ENCODE peak calls at places on chromosomes 1 and 21, in seven cellular contexts. One of them, this sample, is unnamed.

GRCh38 chr1:153509729-153510354 is 25.9 kb downstream of the S100A6 start:
- ATAC-seq in lower lobe of right lung: peak
- ATAC-seq in gastroesophageal sphincter: no peak
- ATAC-seq in activated naive CD8-positive, alpha-beta T cell treated with anti-CD3 and anti-CD28 coated beads, Interleukin-2, amount 10 ng/mL, durations not matched to agents 7 days and 5 days: peak
- ATAC-seq in right lobe of liver: peak
- ATAC-seq in activated CD8-positive, alpha-beta T cell treated with anti-CD3 and anti-CD28 coated beads, Interleukin-2, amount 10 ng/mL, durations not matched to agents 7 days and 5 days: peak
- ATAC-seq in A549: peak
- ATAC-seq in this sample: peak

GRCh38 chr21:32182449-32182848 is 96.4 kb downstream of the MIS18A start:
- ATAC-seq in A549: no peak
- ATAC-seq in gastroesophageal sphincter: no peak
- ATAC-seq in activated CD8-positive, alpha-beta T cell treated with anti-CD3 and anti-CD28 coated beads, Interleukin-2, amount 10 ng/mL, durations not matched to agents 7 days and 5 days: no peak
- ATAC-seq in activated naive CD8-positive, alpha-beta T cell treated with anti-CD3 and anti-CD28 coated beads, Interleukin-2, amount 10 ng/mL, durations not matched to agents 7 days and 5 days: no peak
- ATAC-seq in lower lobe of right lung: no peak
- ATAC-seq in right lobe of liver: no peak
- ATAC-seq in this sample: no peak

GRCh38 chr1:182205378-182206022 is 144.0 kb upstream of the ZNF648 start:
- ATAC-seq in right lobe of liver: peak
- ATAC-seq in activated CD8-positive, alpha-beta T cell treated with anti-CD3 and anti-CD28 coated beads, Interleukin-2, amount 10 ng/mL, durations not matched to agents 7 days and 5 days: no peak
- ATAC-seq in activated naive CD8-positive, alpha-beta T cell treated with anti-CD3 and anti-CD28 coated beads, Interleukin-2, amount 10 ng/mL, durations not matched to agents 7 days and 5 days: no peak
- ATAC-seq in lower lobe of right lung: no peak
- ATAC-seq in gastroesophageal sphincter: peak
- ATAC-seq in A549: no peak
- ATAC-seq in this sample: no peak

GRCh38 chr1:60942291-60942690 is 140.1 kb upstream of the NFIA start:
- ATAC-seq in gastroesophageal sphincter: no peak
- ATAC-seq in lower lobe of right lung: no peak
- ATAC-seq in right lobe of liver: no peak
- ATAC-seq in activated naive CD8-positive, alpha-beta T cell treated with anti-CD3 and anti-CD28 coated beads, Interleukin-2, amount 10 ng/mL, durations not matched to agents 7 days and 5 days: no peak
- ATAC-seq in A549: no peak
- ATAC-seq in activated CD8-positive, alpha-beta T cell treated with anti-CD3 and anti-CD28 coated beads, Interleukin-2, amount 10 ng/mL, durations not matched to agents 7 days and 5 days: no peak
- ATAC-seq in this sample: peak

GRCh38 chr1:40258445-40258769 is 371 bp downstream of the ZMPSTE24 start:
- ATAC-seq in A549: peak
- ATAC-seq in gastroesophageal sphincter: no peak
- ATAC-seq in activated naive CD8-positive, alpha-beta T cell treated with anti-CD3 and anti-CD28 coated beads, Interleukin-2, amount 10 ng/mL, durations not matched to agents 7 days and 5 days: no peak
- ATAC-seq in lower lobe of right lung: peak
- ATAC-seq in right lobe of liver: no peak
- ATAC-seq in activated CD8-positive, alpha-beta T cell treated with anti-CD3 and anti-CD28 coated beads, Interleukin-2, amount 10 ng/mL, durations not matched to agents 7 days and 5 days: no peak
- ATAC-seq in this sample: no peak

GRCh38 chr21:17784604-17785402 is 34.4 kb downstream of the C21orf91 start:
- ATAC-seq in lower lobe of right lung: peak
- ATAC-seq in activated CD8-positive, alpha-beta T cell treated with anti-CD3 and anti-CD28 coated beads, Interleukin-2, amount 10 ng/mL, durations not matched to agents 7 days and 5 days: peak
- ATAC-seq in gastroesophageal sphincter: no peak
- ATAC-seq in activated naive CD8-positive, alpha-beta T cell treated with anti-CD3 and anti-CD28 coated beads, Interleukin-2, amount 10 ng/mL, durations not matched to agents 7 days and 5 days: peak
- ATAC-seq in A549: no peak
- ATAC-seq in right lobe of liver: no peak
- ATAC-seq in this sample: no peak

GRCh38 chr21:44397431-44398031 is 44.1 kb downstream of the TRPM2 start:
- ATAC-seq in lower lobe of right lung: no peak
- ATAC-seq in right lobe of liver: no peak
- ATAC-seq in A549: no peak
- ATAC-seq in activated CD8-positive, alpha-beta T cell treated with anti-CD3 and anti-CD28 coated beads, Interleukin-2, amount 10 ng/mL, durations not matched to agents 7 days and 5 days: no peak
- ATAC-seq in activated naive CD8-positive, alpha-beta T cell treated with anti-CD3 and anti-CD28 coated beads, Interleukin-2, amount 10 ng/mL, durations not matched to agents 7 days and 5 days: no peak
- ATAC-seq in gastroesophageal sphincter: no peak
- ATAC-seq in this sample: no peak

GRCh38 chr1:230031131-230031530 is 35.9 kb upstream of the GALNT2 start:
- ATAC-seq in activated naive CD8-positive, alpha-beta T cell treated with anti-CD3 and anti-CD28 coated beads, Interleukin-2, amount 10 ng/mL, durations not matched to agents 7 days and 5 days: no peak
- ATAC-seq in A549: peak
- ATAC-seq in lower lobe of right lung: peak
- ATAC-seq in gastroesophageal sphincter: no peak
- ATAC-seq in right lobe of liver: no peak
- ATAC-seq in activated CD8-positive, alpha-beta T cell treated with anti-CD3 and anti-CD28 coated beads, Interleukin-2, amount 10 ng/mL, durations not matched to agents 7 days and 5 days: no peak
- ATAC-seq in this sample: peak

GRCh38 chr1:246793331-246793890 is 69.2 kb downstream of the SCCPDH start:
- ATAC-seq in gastroesophageal sphincter: no peak
- ATAC-seq in A549: no peak
- ATAC-seq in right lobe of liver: no peak
- ATAC-seq in activated CD8-positive, alpha-beta T cell treated with anti-CD3 and anti-CD28 coated beads, Interleukin-2, amount 10 ng/mL, durations not matched to agents 7 days and 5 days: no peak
- ATAC-seq in lower lobe of right lung: no peak
- ATAC-seq in activated naive CD8-positive, alpha-beta T cell treated with anti-CD3 and anti-CD28 coated beads, Interleukin-2, amount 10 ng/mL, durations not matched to agents 7 days and 5 days: no peak
- ATAC-seq in this sample: no peak

GRCh38 chr21:38950388-38951094 is 144.8 kb downstream of the ETS2 start:
- ATAC-seq in right lobe of liver: no peak
- ATAC-seq in A549: peak
- ATAC-seq in activated naive CD8-positive, alpha-beta T cell treated with anti-CD3 and anti-CD28 coated beads, Interleukin-2, amount 10 ng/mL, durations not matched to agents 7 days and 5 days: no peak
- ATAC-seq in activated CD8-positive, alpha-beta T cell treated with anti-CD3 and anti-CD28 coated beads, Interleukin-2, amount 10 ng/mL, durations not matched to agents 7 days and 5 days: no peak
- ATAC-seq in gastroesophageal sphincter: no peak
- ATAC-seq in lower lobe of right lung: no peak
- ATAC-seq in this sample: no peak

GRCh38 chr21:42121792-42122191 is 50.7 kb downstream of the UMODL1 start:
- ATAC-seq in lower lobe of right lung: no peak
- ATAC-seq in gastroesophageal sphincter: no peak
- ATAC-seq in activated CD8-positive, alpha-beta T cell treated with anti-CD3 and anti-CD28 coated beads, Interleukin-2, amount 10 ng/mL, durations not matched to agents 7 days and 5 days: no peak
- ATAC-seq in A549: no peak
- ATAC-seq in right lobe of liver: peak
- ATAC-seq in activated naive CD8-positive, alpha-beta T cell treated with anti-CD3 and anti-CD28 coated beads, Interleukin-2, amount 10 ng/mL, durations not matched to agents 7 days and 5 days: no peak
- ATAC-seq in this sample: peak

GRCh38 chr1:214003233-214003632 is 15.5 kb downstream of the PROX1 start:
- ATAC-seq in gastroesophageal sphincter: no peak
- ATAC-seq in activated naive CD8-positive, alpha-beta T cell treated with anti-CD3 and anti-CD28 coated beads, Interleukin-2, amount 10 ng/mL, durations not matched to agents 7 days and 5 days: no peak
- ATAC-seq in A549: no peak
- ATAC-seq in activated CD8-positive, alpha-beta T cell treated with anti-CD3 and anti-CD28 coated beads, Interleukin-2, amount 10 ng/mL, durations not matched to agents 7 days and 5 days: no peak
- ATAC-seq in right lobe of liver: no peak
- ATAC-seq in lower lobe of right lung: no peak
- ATAC-seq in this sample: no peak

GRCh38 chr1:11453742-11454442 is 25.1 kb upstream of the DISP3 start:
- ATAC-seq in activated naive CD8-positive, alpha-beta T cell treated with anti-CD3 and anti-CD28 coated beads, Interleukin-2, amount 10 ng/mL, durations not matched to agents 7 days and 5 days: no peak
- ATAC-seq in activated CD8-positive, alpha-beta T cell treated with anti-CD3 and anti-CD28 coated beads, Interleukin-2, amount 10 ng/mL, durations not matched to agents 7 days and 5 days: no peak
- ATAC-seq in A549: peak
- ATAC-seq in gastroesophageal sphincter: no peak
- ATAC-seq in lower lobe of right lung: no peak
- ATAC-seq in right lobe of liver: no peak
- ATAC-seq in this sample: no peak

GRCh38 chr1:54819195-54819536 is 18.0 kb upstream of the TTC22 start:
- ATAC-seq in activated naive CD8-positive, alpha-beta T cell treated with anti-CD3 and anti-CD28 coated beads, Interleukin-2, amount 10 ng/mL, durations not matched to agents 7 days and 5 days: no peak
- ATAC-seq in activated CD8-positive, alpha-beta T cell treated with anti-CD3 and anti-CD28 coated beads, Interleukin-2, amount 10 ng/mL, durations not matched to agents 7 days and 5 days: no peak
- ATAC-seq in lower lobe of right lung: peak
- ATAC-seq in A549: no peak
- ATAC-seq in gastroesophageal sphincter: no peak
- ATAC-seq in right lobe of liver: no peak
- ATAC-seq in this sample: peak

GRCh38 chr21:38477241-38477640 is 21.0 kb downstream of the ERG start:
- ATAC-seq in activated naive CD8-positive, alpha-beta T cell treated with anti-CD3 and anti-CD28 coated beads, Interleukin-2, amount 10 ng/mL, durations not matched to agents 7 days and 5 days: no peak
- ATAC-seq in right lobe of liver: no peak
- ATAC-seq in gastroesophageal sphincter: no peak
- ATAC-seq in A549: no peak
- ATAC-seq in activated CD8-positive, alpha-beta T cell treated with anti-CD3 and anti-CD28 coated beads, Interleukin-2, amount 10 ng/mL, durations not matched to agents 7 days and 5 days: no peak
- ATAC-seq in lower lobe of right lung: no peak
- ATAC-seq in this sample: no peak

GRCh38 chr1:198373376-198373775 is 167.1 kb downstream of the ATP6V1G3 start:
- ATAC-seq in A549: no peak
- ATAC-seq in right lobe of liver: no peak
- ATAC-seq in lower lobe of right lung: no peak
- ATAC-seq in gastroesophageal sphincter: no peak
- ATAC-seq in activated CD8-positive, alpha-beta T cell treated with anti-CD3 and anti-CD28 coated beads, Interleukin-2, amount 10 ng/mL, durations not matched to agents 7 days and 5 days: no peak
- ATAC-seq in activated naive CD8-positive, alpha-beta T cell treated with anti-CD3 and anti-CD28 coated beads, Interleukin-2, amount 10 ng/mL, durations not matched to agents 7 days and 5 days: no peak
- ATAC-seq in this sample: no peak

GRCh38 chr1:23018661-23019093 is 591 bp upstream of the KDM1A start:
- ATAC-seq in A549: no peak
- ATAC-seq in gastroesophageal sphincter: no peak
- ATAC-seq in right lobe of liver: peak
- ATAC-seq in activated naive CD8-positive, alpha-beta T cell treated with anti-CD3 and anti-CD28 coated beads, Interleukin-2, amount 10 ng/mL, durations not matched to agents 7 days and 5 days: no peak
- ATAC-seq in activated CD8-positive, alpha-beta T cell treated with anti-CD3 and anti-CD28 coated beads, Interleukin-2, amount 10 ng/mL, durations not matched to agents 7 days and 5 days: no peak
- ATAC-seq in lower lobe of right lung: peak
- ATAC-seq in this sample: peak

GRCh38 chr1:233790121-233790520 is 114.4 kb upstream of the SLC35F3 start:
- ATAC-seq in A549: no peak
- ATAC-seq in gastroesophageal sphincter: no peak
- ATAC-seq in right lobe of liver: no peak
- ATAC-seq in activated CD8-positive, alpha-beta T cell treated with anti-CD3 and anti-CD28 coated beads, Interleukin-2, amount 10 ng/mL, durations not matched to agents 7 days and 5 days: no peak
- ATAC-seq in activated naive CD8-positive, alpha-beta T cell treated with anti-CD3 and anti-CD28 coated beads, Interleukin-2, amount 10 ng/mL, durations not matched to agents 7 days and 5 days: no peak
- ATAC-seq in lower lobe of right lung: no peak
- ATAC-seq in this sample: no peak

GRCh38 chr1:152745289-152745704 is 12.5 kb upstream of the KPRP start:
- ATAC-seq in gastroesophageal sphincter: no peak
- ATAC-seq in right lobe of liver: no peak
- ATAC-seq in activated CD8-positive, alpha-beta T cell treated with anti-CD3 and anti-CD28 coated beads, Interleukin-2, amount 10 ng/mL, durations not matched to agents 7 days and 5 days: no peak
- ATAC-seq in activated naive CD8-positive, alpha-beta T cell treated with anti-CD3 and anti-CD28 coated beads, Interleukin-2, amount 10 ng/mL, durations not matched to agents 7 days and 5 days: no peak
- ATAC-seq in A549: peak
- ATAC-seq in lower lobe of right lung: no peak
- ATAC-seq in this sample: peak

GRCh38 chr1:94629259-94630181 is 88.0 kb upstream of the F3 start:
- ATAC-seq in A549: no peak
- ATAC-seq in lower lobe of right lung: no peak
- ATAC-seq in activated CD8-positive, alpha-beta T cell treated with anti-CD3 and anti-CD28 coated beads, Interleukin-2, amount 10 ng/mL, durations not matched to agents 7 days and 5 days: no peak
- ATAC-seq in gastroesophageal sphincter: no peak
- ATAC-seq in right lobe of liver: no peak
- ATAC-seq in activated naive CD8-positive, alpha-beta T cell treated with anti-CD3 and anti-CD28 coated beads, Interleukin-2, amount 10 ng/mL, durations not matched to agents 7 days and 5 days: no peak
- ATAC-seq in this sample: no peak

GRCh38 chr1:91774520-91775203 is 111.3 kb downstream of the TGFBR3 start:
- ATAC-seq in right lobe of liver: peak
- ATAC-seq in activated naive CD8-positive, alpha-beta T cell treated with anti-CD3 and anti-CD28 coated beads, Interleukin-2, amount 10 ng/mL, durations not matched to agents 7 days and 5 days: no peak
- ATAC-seq in A549: no peak
- ATAC-seq in lower lobe of right lung: no peak
- ATAC-seq in gastroesophageal sphincter: peak
- ATAC-seq in activated CD8-positive, alpha-beta T cell treated with anti-CD3 and anti-CD28 coated beads, Interleukin-2, amount 10 ng/mL, durations not matched to agents 7 days and 5 days: no peak
- ATAC-seq in this sample: no peak

GRCh38 chr1:48674641-48675040 is 102.0 kb downstream of the BEND5 start:
- ATAC-seq in activated CD8-positive, alpha-beta T cell treated with anti-CD3 and anti-CD28 coated beads, Interleukin-2, amount 10 ng/mL, durations not matched to agents 7 days and 5 days: no peak
- ATAC-seq in A549: no peak
- ATAC-seq in activated naive CD8-positive, alpha-beta T cell treated with anti-CD3 and anti-CD28 coated beads, Interleukin-2, amount 10 ng/mL, durations not matched to agents 7 days and 5 days: no peak
- ATAC-seq in right lobe of liver: no peak
- ATAC-seq in gastroesophageal sphincter: no peak
- ATAC-seq in lower lobe of right lung: no peak
- ATAC-seq in this sample: no peak

GRCh38 chr1:37100310-37100709 is 66.0 kb upstream of the GRIK3 start:
- ATAC-seq in activated naive CD8-positive, alpha-beta T cell treated with anti-CD3 and anti-CD28 coated beads, Interleukin-2, amount 10 ng/mL, durations not matched to agents 7 days and 5 days: no peak
- ATAC-seq in lower lobe of right lung: no peak
- ATAC-seq in right lobe of liver: no peak
- ATAC-seq in gastroesophageal sphincter: no peak
- ATAC-seq in activated CD8-positive, alpha-beta T cell treated with anti-CD3 and anti-CD28 coated beads, Interleukin-2, amount 10 ng/mL, durations not matched to agents 7 days and 5 days: no peak
- ATAC-seq in A549: no peak
- ATAC-seq in this sample: no peak

GRCh38 chr1:247531937-247532336 is 4.3 kb downstream of the OR2C3 start:
- ATAC-seq in right lobe of liver: no peak
- ATAC-seq in activated CD8-positive, alpha-beta T cell treated with anti-CD3 and anti-CD28 coated beads, Interleukin-2, amount 10 ng/mL, durations not matched to agents 7 days and 5 days: no peak
- ATAC-seq in gastroesophageal sphincter: no peak
- ATAC-seq in A549: no peak
- ATAC-seq in lower lobe of right lung: no peak
- ATAC-seq in activated naive CD8-positive, alpha-beta T cell treated with anti-CD3 and anti-CD28 coated beads, Interleukin-2, amount 10 ng/mL, durations not matched to agents 7 days and 5 days: no peak
- ATAC-seq in this sample: no peak

GRCh38 chr21:29501451-29501850 is 202.7 kb downstream of the BACH1 start:
- ATAC-seq in A549: no peak
- ATAC-seq in lower lobe of right lung: no peak
- ATAC-seq in right lobe of liver: no peak
- ATAC-seq in activated naive CD8-positive, alpha-beta T cell treated with anti-CD3 and anti-CD28 coated beads, Interleukin-2, amount 10 ng/mL, durations not matched to agents 7 days and 5 days: no peak
- ATAC-seq in activated CD8-positive, alpha-beta T cell treated with anti-CD3 and anti-CD28 coated beads, Interleukin-2, amount 10 ng/mL, durations not matched to agents 7 days and 5 days: no peak
- ATAC-seq in gastroesophageal sphincter: no peak
- ATAC-seq in this sample: no peak

GRCh38 chr1:2840036-2840809 is 38.7 kb upstream of the TTC34 start:
- ATAC-seq in activated naive CD8-positive, alpha-beta T cell treated with anti-CD3 and anti-CD28 coated beads, Interleukin-2, amount 10 ng/mL, durations not matched to agents 7 days and 5 days: peak
- ATAC-seq in gastroesophageal sphincter: no peak
- ATAC-seq in lower lobe of right lung: no peak
- ATAC-seq in activated CD8-positive, alpha-beta T cell treated with anti-CD3 and anti-CD28 coated beads, Interleukin-2, amount 10 ng/mL, durations not matched to agents 7 days and 5 days: peak
- ATAC-seq in right lobe of liver: no peak
- ATAC-seq in A549: no peak
- ATAC-seq in this sample: no peak

GRCh38 chr1:25587290-25587689 is 29.3 kb upstream of the MAN1C1 start:
- ATAC-seq in gastroesophageal sphincter: no peak
- ATAC-seq in right lobe of liver: no peak
- ATAC-seq in lower lobe of right lung: no peak
- ATAC-seq in activated naive CD8-positive, alpha-beta T cell treated with anti-CD3 and anti-CD28 coated beads, Interleukin-2, amount 10 ng/mL, durations not matched to agents 7 days and 5 days: no peak
- ATAC-seq in activated CD8-positive, alpha-beta T cell treated with anti-CD3 and anti-CD28 coated beads, Interleukin-2, amount 10 ng/mL, durations not matched to agents 7 days and 5 days: no peak
- ATAC-seq in A549: no peak
- ATAC-seq in this sample: no peak

GRCh38 chr1:92944901-92945747 is 16.1 kb downstream of the DIPK1A start:
- ATAC-seq in right lobe of liver: peak
- ATAC-seq in activated naive CD8-positive, alpha-beta T cell treated with anti-CD3 and anti-CD28 coated beads, Interleukin-2, amount 10 ng/mL, durations not matched to agents 7 days and 5 days: no peak
- ATAC-seq in lower lobe of right lung: no peak
- ATAC-seq in A549: no peak
- ATAC-seq in activated CD8-positive, alpha-beta T cell treated with anti-CD3 and anti-CD28 coated beads, Interleukin-2, amount 10 ng/mL, durations not matched to agents 7 days and 5 days: no peak
- ATAC-seq in gastroesophageal sphincter: no peak
- ATAC-seq in this sample: no peak

GRCh38 chr1:186218661-186219352 is 156.2 kb downstream of the TPR start:
- ATAC-seq in activated naive CD8-positive, alpha-beta T cell treated with anti-CD3 and anti-CD28 coated beads, Interleukin-2, amount 10 ng/mL, durations not matched to agents 7 days and 5 days: no peak
- ATAC-seq in gastroesophageal sphincter: no peak
- ATAC-seq in right lobe of liver: no peak
- ATAC-seq in A549: no peak
- ATAC-seq in lower lobe of right lung: no peak
- ATAC-seq in activated CD8-positive, alpha-beta T cell treated with anti-CD3 and anti-CD28 coated beads, Interleukin-2, amount 10 ng/mL, durations not matched to agents 7 days and 5 days: no peak
- ATAC-seq in this sample: no peak

GRCh38 chr1:113804421-113805255 is 7.6 kb downstream of the RSBN1 start:
- ATAC-seq in right lobe of liver: peak
- ATAC-seq in A549: peak
- ATAC-seq in activated naive CD8-positive, alpha-beta T cell treated with anti-CD3 and anti-CD28 coated beads, Interleukin-2, amount 10 ng/mL, durations not matched to agents 7 days and 5 days: no peak
- ATAC-seq in lower lobe of right lung: peak
- ATAC-seq in activated CD8-positive, alpha-beta T cell treated with anti-CD3 and anti-CD28 coated beads, Interleukin-2, amount 10 ng/mL, durations not matched to agents 7 days and 5 days: no peak
- ATAC-seq in gastroesophageal sphincter: no peak
- ATAC-seq in this sample: no peak

GRCh38 chr1:42000781-42001180 is 82.1 kb upstream of the HIVEP3 start:
- ATAC-seq in gastroesophageal sphincter: no peak
- ATAC-seq in activated naive CD8-positive, alpha-beta T cell treated with anti-CD3 and anti-CD28 coated beads, Interleukin-2, amount 10 ng/mL, durations not matched to agents 7 days and 5 days: no peak
- ATAC-seq in A549: no peak
- ATAC-seq in activated CD8-positive, alpha-beta T cell treated with anti-CD3 and anti-CD28 coated beads, Interleukin-2, amount 10 ng/mL, durations not matched to agents 7 days and 5 days: no peak
- ATAC-seq in right lobe of liver: no peak
- ATAC-seq in lower lobe of right lung: no peak
- ATAC-seq in this sample: no peak

GRCh38 chr21:22115746-22116145 is 1117.5 kb downstream of the NCAM2 start:
- ATAC-seq in A549: no peak
- ATAC-seq in lower lobe of right lung: no peak
- ATAC-seq in right lobe of liver: no peak
- ATAC-seq in activated CD8-positive, alpha-beta T cell treated with anti-CD3 and anti-CD28 coated beads, Interleukin-2, amount 10 ng/mL, durations not matched to agents 7 days and 5 days: no peak
- ATAC-seq in gastroesophageal sphincter: no peak
- ATAC-seq in activated naive CD8-positive, alpha-beta T cell treated with anti-CD3 and anti-CD28 coated beads, Interleukin-2, amount 10 ng/mL, durations not matched to agents 7 days and 5 days: no peak
- ATAC-seq in this sample: no peak

GRCh38 chr1:153288634-153289275 is 24.0 kb downstream of the PGLYRP3 start:
- ATAC-seq in right lobe of liver: peak
- ATAC-seq in gastroesophageal sphincter: no peak
- ATAC-seq in lower lobe of right lung: no peak
- ATAC-seq in A549: peak
- ATAC-seq in activated naive CD8-positive, alpha-beta T cell treated with anti-CD3 and anti-CD28 coated beads, Interleukin-2, amount 10 ng/mL, durations not matched to agents 7 days and 5 days: no peak
- ATAC-seq in activated CD8-positive, alpha-beta T cell treated with anti-CD3 and anti-CD28 coated beads, Interleukin-2, amount 10 ng/mL, durations not matched to agents 7 days and 5 days: peak
- ATAC-seq in this sample: peak

GRCh38 chr1:17965515-17966100 is 142.0 kb upstream of the IGSF21 start:
- ATAC-seq in A549: no peak
- ATAC-seq in activated naive CD8-positive, alpha-beta T cell treated with anti-CD3 and anti-CD28 coated beads, Interleukin-2, amount 10 ng/mL, durations not matched to agents 7 days and 5 days: no peak
- ATAC-seq in lower lobe of right lung: no peak
- ATAC-seq in gastroesophageal sphincter: peak
- ATAC-seq in activated CD8-positive, alpha-beta T cell treated with anti-CD3 and anti-CD28 coated beads, Interleukin-2, amount 10 ng/mL, durations not matched to agents 7 days and 5 days: no peak
- ATAC-seq in right lobe of liver: no peak
- ATAC-seq in this sample: no peak

GRCh38 chr1:12600880-12601633 is 17.0 kb downstream of the DHRS3 start:
- ATAC-seq in lower lobe of right lung: peak
- ATAC-seq in activated CD8-positive, alpha-beta T cell treated with anti-CD3 and anti-CD28 coated beads, Interleukin-2, amount 10 ng/mL, durations not matched to agents 7 days and 5 days: peak
- ATAC-seq in A549: peak
- ATAC-seq in right lobe of liver: peak
- ATAC-seq in activated naive CD8-positive, alpha-beta T cell treated with anti-CD3 and anti-CD28 coated beads, Interleukin-2, amount 10 ng/mL, durations not matched to agents 7 days and 5 days: peak
- ATAC-seq in gastroesophageal sphincter: no peak
- ATAC-seq in this sample: no peak

GRCh38 chr1:184075040-184076029 is 23.8 kb downstream of the TSEN15 start:
- ATAC-seq in lower lobe of right lung: peak
- ATAC-seq in gastroesophageal sphincter: peak
- ATAC-seq in right lobe of liver: peak
- ATAC-seq in activated naive CD8-positive, alpha-beta T cell treated with anti-CD3 and anti-CD28 coated beads, Interleukin-2, amount 10 ng/mL, durations not matched to agents 7 days and 5 days: peak
- ATAC-seq in A549: peak
- ATAC-seq in activated CD8-positive, alpha-beta T cell treated with anti-CD3 and anti-CD28 coated beads, Interleukin-2, amount 10 ng/mL, durations not matched to agents 7 days and 5 days: no peak
- ATAC-seq in this sample: peak

GRCh38 chr1:76287917-76288316 is 213.4 kb downstream of the ST6GALNAC3 start:
- ATAC-seq in activated CD8-positive, alpha-beta T cell treated with anti-CD3 and anti-CD28 coated beads, Interleukin-2, amount 10 ng/mL, durations not matched to agents 7 days and 5 days: no peak
- ATAC-seq in activated naive CD8-positive, alpha-beta T cell treated with anti-CD3 and anti-CD28 coated beads, Interleukin-2, amount 10 ng/mL, durations not matched to agents 7 days and 5 days: no peak
- ATAC-seq in gastroesophageal sphincter: no peak
- ATAC-seq in right lobe of liver: no peak
- ATAC-seq in lower lobe of right lung: no peak
- ATAC-seq in A549: no peak
- ATAC-seq in this sample: no peak

GRCh38 chr1:47771766-47772165 is 225.4 kb downstream of the TRABD2B start:
- ATAC-seq in A549: no peak
- ATAC-seq in gastroesophageal sphincter: peak
- ATAC-seq in activated CD8-positive, alpha-beta T cell treated with anti-CD3 and anti-CD28 coated beads, Interleukin-2, amount 10 ng/mL, durations not matched to agents 7 days and 5 days: no peak
- ATAC-seq in activated naive CD8-positive, alpha-beta T cell treated with anti-CD3 and anti-CD28 coated beads, Interleukin-2, amount 10 ng/mL, durations not matched to agents 7 days and 5 days: no peak
- ATAC-seq in lower lobe of right lung: no peak
- ATAC-seq in right lobe of liver: no peak
- ATAC-seq in this sample: no peak

This sample was measured in esophagus mucosa.